ENCODE peak calls at places on chromosome 6, in four cellular contexts. One of them, this sample, is unnamed.

GRCh38 chr6:6220718-6221117 is 99.7 kb downstream of the F13A1 start:
- DNase-seq in SW480: no peak
- DNase-seq in mucosa of descending colon: no peak
- DNase-seq in T-helper 17 cell: no peak
- DNase-seq in this sample: no peak

GRCh38 chr6:56528412-56528841 is 114.3 kb downstream of the DST start:
- DNase-seq in SW480: no peak
- DNase-seq in mucosa of descending colon: no peak
- DNase-seq in T-helper 17 cell: no peak
- DNase-seq in this sample: no peak

GRCh38 chr6:83057705-83058321 is 7.8 kb downstream of the UBE3D start:
- DNase-seq in SW480: peak; percentile 30
- DNase-seq in mucosa of descending colon: no peak
- DNase-seq in T-helper 17 cell: no peak
- DNase-seq in this sample: no peak

GRCh38 chr6:31836676-31837611 is 9.4 kb downstream of the HSPA1B start:
- DNase-seq in SW480: no peak
- DNase-seq in mucosa of descending colon: no peak
- DNase-seq in T-helper 17 cell: no peak
- DNase-seq in this sample: no peak

GRCh38 chr6:7152467-7152866 is 44.7 kb downstream of the RREB1 start:
- DNase-seq in SW480: peak; percentile 31
- DNase-seq in mucosa of descending colon: no peak
- DNase-seq in T-helper 17 cell: no peak
- DNase-seq in this sample: no peak

GRCh38 chr6:24933266-24933665 is 2.5 kb downstream of the RIPOR2 start:
- DNase-seq in SW480: no peak
- DNase-seq in mucosa of descending colon: no peak
- DNase-seq in T-helper 17 cell: no peak
- DNase-seq in this sample: no peak

GRCh38 chr6:13248053-13248452 is 80.3 kb downstream of the TBC1D7 start:
- DNase-seq in SW480: no peak
- DNase-seq in mucosa of descending colon: no peak
- DNase-seq in T-helper 17 cell: no peak
- DNase-seq in this sample: no peak

GRCh38 chr6:21522007-21522758 is 71.4 kb upstream of the SOX4 start:
- DNase-seq in SW480: no peak
- DNase-seq in mucosa of descending colon: no peak
- DNase-seq in T-helper 17 cell: no peak
- DNase-seq in this sample: no peak

GRCh38 chr6:127338936-127339335 is 4.5 kb downstream of the ECHDC1 start:
- DNase-seq in SW480: no peak
- DNase-seq in mucosa of descending colon: no peak
- DNase-seq in T-helper 17 cell: no peak
- DNase-seq in this sample: no peak

GRCh38 chr6:26477431-26477830 is 19.7 kb downstream of the BTN2A1 start:
- DNase-seq in SW480: no peak
- DNase-seq in mucosa of descending colon: no peak
- DNase-seq in T-helper 17 cell: no peak
- DNase-seq in this sample: no peak

This sample was measured in T-helper 1 cell.